ENCODE peak calls at places on chromosomes 1 and 21, in four cellular contexts. Z, U, K and N are unnamed samples.

GRCh38 chr1:29809446-29810120 is 573.3 kb downstream of the PTPRU start:
- DNase-seq in Z (no peak), K (no peak), U (no peak), N (peak)

GRCh38 chr1:203467550-203467921 is 8.1 kb upstream of the PRELP start:
- DNase-seq in U (no peak), K (no peak), Z (peak), N (peak)

GRCh38 chr1:31421404-31422040 is 8.5 kb downstream of the SERINC2 start:
- DNase-seq in K (no peak), Z (no peak), U (peak), N (no peak)

GRCh38 chr1:169557131-169557530 is 29.1 kb downstream of the F5 start:
- DNase-seq in U (no peak), K (no peak), Z (no peak), N (no peak)

GRCh38 chr1:113109908-113110554 is 37.0 kb downstream of the LRIG2 start:
- DNase-seq in Z (peak), K (no peak), U (peak), N (no peak)

GRCh38 chr1:150560011-150560438 is 10.8 kb downstream of the ADAMTSL4 start:
- DNase-seq in U (peak), K (peak), Z (peak), N (peak)

GRCh38 chr1:3219005-3219724 is 150.2 kb downstream of the PRDM16 start:
- DNase-seq in K (no peak), U (peak), Z (peak), N (no peak)

GRCh38 chr1:63323866-63324778 is 1.8 kb downstream of the FOXD3 start:
- DNase-seq in Z (no peak), K (no peak), U (peak), N (no peak)

GRCh38 chr21:37628362-37628761 is 261.8 kb downstream of the DYRK1A start:
- DNase-seq in K (no peak), U (no peak), Z (no peak), N (no peak)

GRCh38 chr1:39964552-39964951 is 9.6 kb downstream of the MFSD2A start:
- DNase-seq in K (no peak), U (no peak), Z (no peak), N (no peak)

GRCh38 chr1:79543435-79543834 is 536.9 kb upstream of the ADGRL4 start:
- DNase-seq in U (no peak), K (no peak), Z (no peak), N (no peak)

GRCh38 chr1:213014642-213015041 is 1.0 kb downstream of the ANGEL2 start:
- DNase-seq in K (no peak), Z (peak), U (peak), N (no peak)

GRCh38 chr21:45581322-45581712 is 39.1 kb upstream of the SLC19A1 start:
- DNase-seq in K (no peak), Z (no peak), U (no peak), N (peak)

GRCh38 chr1:206924549-206925115 is 2.9 kb upstream of the FCMR start:
- DNase-seq in K (no peak), U (no peak), Z (no peak), N (no peak)

GRCh38 chr1:176539018-176539417 is 76.0 kb downstream of the PAPPA2 start:
- DNase-seq in U (no peak), K (no peak), Z (no peak), N (no peak)

GRCh38 chr1:90986954-90987353 is 34.9 kb downstream of the ZNF644 start:
- DNase-seq in Z (no peak), K (no peak), U (no peak), N (no peak)

GRCh38 chr1:213779228-213779627 is 208.5 kb upstream of the PROX1 start:
- DNase-seq in U (peak), K (no peak), Z (no peak), N (no peak)

GRCh38 chr1:18901147-18901951 is 1.0 kb downstream of the ALDH4A1 start:
- DNase-seq in U (no peak), Z (no peak), K (no peak), N (no peak)

GRCh38 chr1:206898089-206898908 is 1.1 kb downstream of the IL24 start:
- DNase-seq in U (peak), Z (peak), K (no peak), N (no peak)

GRCh38 chr21:43573921-43574320 is 85.4 kb downstream of the HSF2BP start:
- DNase-seq in Z (no peak), K (no peak), U (no peak), N (no peak)

GRCh38 chr1:201328576-201328975 is 45.3 kb downstream of the PKP1 start:
- DNase-seq in Z (no peak), K (no peak), U (no peak), N (no peak)